ENCODE peak calls at places on chromosome 19, in seven cellular contexts. U, T, X, N, H, O and L are unnamed samples.

GRCh38 chr19:30669329-30670010 is 297.3 kb downstream of the ZNF536 start:
- DNase-seq in U (peak), T (peak), X (peak), N (peak), H (peak), O (no peak), L (no peak)

GRCh38 chr19:10288662-10289166 is 1.0 kb upstream of the ICAM5 start:
- DNase-seq in U (peak), T (peak), X (no peak), N (no peak), H (peak), O (no peak), L (peak)

GRCh38 chr19:13428352-13428751 is 77.9 kb downstream of the CACNA1A start:
- DNase-seq in U (no peak), T (peak), X (no peak), N (no peak), H (peak), O (no peak), L (no peak)

GRCh38 chr19:2561895-2562294 is 86.0 kb downstream of the GADD45B start:
- DNase-seq in U (no peak), T (peak), X (no peak), N (peak), H (no peak), O (peak), L (no peak)

GRCh38 chr19:4139614-4140236 is 13.7 kb upstream of the CREB3L3 start:
- DNase-seq in U (peak), T (peak), X (peak), N (peak), H (peak), O (peak), L (peak)

GRCh38 chr19:54017266-54017665 is 25.8 kb downstream of the CACNG6 start:
- DNase-seq in U (no peak), T (no peak), X (no peak), N (no peak), H (peak), O (no peak), L (no peak)

GRCh38 chr19:9881720-9882119 is 46.6 kb downstream of the PIN1 start:
- DNase-seq in U (no peak), T (no peak), X (no peak), N (no peak), H (no peak), O (no peak), L (peak)

GRCh38 chr19:53865918-53866696 is 1.6 kb upstream of the MYADM start:
- DNase-seq in U (peak), T (peak), X (peak), N (peak), H (peak), O (peak), L (no peak)

GRCh38 chr19:41821003-41821735 is 23.3 kb downstream of the LYPD4 start:
- DNase-seq in U (no peak), T (peak), X (no peak), N (peak), H (peak), O (peak), L (peak)

GRCh38 chr19:39937094-39937493 is 2.7 kb upstream of the FCGBP start:
- DNase-seq in U (no peak), T (peak), X (no peak), N (no peak), H (no peak), O (peak), L (no peak)